ENCODE peak calls at places on chromosomes 12 and 14, in four cellular contexts. P is mesenchymal stem cell, G is IMR-90, C is neuronal stem cell. R is an unnamed sample.
A peak's percentile ranks its signal among the peaks of the same experiment; 100 is the strongest.

GRCh38 chr12:104339663-104340062 is 36.1 kb downstream of the EID3 start:
- DNase-seq in C (no peak), P (no peak), G (peak; percentile 54), R (no peak)

GRCh38 chr12:101743724-101744472 is 4.6 kb upstream of the SYCP3 start:
- DNase-seq in C (no peak), G (no peak), P (no peak), R (no peak)

GRCh38 chr12:102512523-102512922 is 32.2 kb upstream of the IGF1 start:
- DNase-seq in P (no peak), G (no peak), C (no peak), R (no peak)

GRCh38 chr12:121578230-121579189 is 2.3 kb downstream of the KDM2B start:
- DNase-seq in C (peak; percentile 64), P (peak; percentile 50), G (peak; percentile 21), R (no peak)

GRCh38 chr12:53935562-53936341 is 2.9 kb upstream of the HOXC13 start:
- DNase-seq in P (no peak), C (no peak), G (no peak), R (no peak)

GRCh38 chr14:94056579-94057308 is 24.3 kb downstream of the DDX24 start:
- DNase-seq in G (no peak), P (peak; percentile 30), C (no peak), R (no peak)

GRCh38 chr12:1793426-1794210 is 26.7 kb upstream of the LRTM2 start:
- DNase-seq in C (no peak), P (no peak), G (no peak), R (no peak)

GRCh38 chr12:102095677-102096263 is 24.1 kb downstream of the NUP37 start:
- DNase-seq in G (peak; percentile 61), P (peak; percentile 48), C (no peak), R (peak; percentile 44)

GRCh38 chr12:62854024-62854423 is 80.9 kb downstream of the PPM1H start:
- DNase-seq in G (no peak), P (no peak), C (no peak), R (no peak)

GRCh38 chr14:105445901-105446845 is 26.5 kb downstream of the MTA1 start:
- DNase-seq in C (no peak), P (no peak), G (no peak), R (no peak)

GRCh38 chr14:35347323-35348043 is 55.3 kb downstream of the PSMA6 start:
- DNase-seq in P (no peak), C (no peak), G (no peak), R (no peak)

GRCh38 chr14:76277586-76278130 is 98.3 kb upstream of the ESRRB start:
- DNase-seq in C (no peak), P (no peak), G (no peak), R (no peak)

GRCh38 chr12:116861331-116861730 is 19.9 kb downstream of the HRK start:
- DNase-seq in P (peak; percentile 56), G (peak; percentile 90), C (no peak), R (peak; percentile 66)

GRCh38 chr14:81478446-81478845 is 55.2 kb downstream of the SEL1L start:
- DNase-seq in C (no peak), P (no peak), G (no peak), R (no peak)

GRCh38 chr14:21070083-21070609 is at the start of gene ARHGEF40:
- DNase-seq in G (peak; percentile 33), P (peak; percentile 53), C (no peak), R (peak; percentile 69)

GRCh38 chr12:109927622-109928021 is 27.5 kb downstream of the TCHP start:
- DNase-seq in P (peak; percentile 57), C (no peak), G (peak; percentile 41), R (peak; percentile 72)

GRCh38 chr14:104877806-104878550 is 12.9 kb downstream of the CEP170B start:
- DNase-seq in P (no peak), C (no peak), G (no peak), R (no peak)

GRCh38 chr12:131860472-131861260 is 32.5 kb downstream of the MMP17 start:
- DNase-seq in G (peak; percentile 57), P (peak; percentile 94), C (peak; percentile 21), R (peak; percentile 96)

GRCh38 chr12:57734586-57734985 is 4.0 kb downstream of the AGAP2 start:
- DNase-seq in G (no peak), C (no peak), P (no peak), R (peak; percentile 33)

GRCh38 chr12:57737467-57738141 is 938 bp downstream of the AGAP2 start:
- DNase-seq in P (peak; percentile 41), G (peak; percentile 7), C (no peak), R (no peak)

GRCh38 chr12:57736743-57737466 is 1.6 kb downstream of the AGAP2 start:
- DNase-seq in G (no peak), P (no peak), C (no peak), R (no peak)

GRCh38 chr12:57735198-57735855 is 3.2 kb downstream of the AGAP2 start:
- DNase-seq in G (no peak), P (no peak), C (no peak), R (no peak)

DNA sequence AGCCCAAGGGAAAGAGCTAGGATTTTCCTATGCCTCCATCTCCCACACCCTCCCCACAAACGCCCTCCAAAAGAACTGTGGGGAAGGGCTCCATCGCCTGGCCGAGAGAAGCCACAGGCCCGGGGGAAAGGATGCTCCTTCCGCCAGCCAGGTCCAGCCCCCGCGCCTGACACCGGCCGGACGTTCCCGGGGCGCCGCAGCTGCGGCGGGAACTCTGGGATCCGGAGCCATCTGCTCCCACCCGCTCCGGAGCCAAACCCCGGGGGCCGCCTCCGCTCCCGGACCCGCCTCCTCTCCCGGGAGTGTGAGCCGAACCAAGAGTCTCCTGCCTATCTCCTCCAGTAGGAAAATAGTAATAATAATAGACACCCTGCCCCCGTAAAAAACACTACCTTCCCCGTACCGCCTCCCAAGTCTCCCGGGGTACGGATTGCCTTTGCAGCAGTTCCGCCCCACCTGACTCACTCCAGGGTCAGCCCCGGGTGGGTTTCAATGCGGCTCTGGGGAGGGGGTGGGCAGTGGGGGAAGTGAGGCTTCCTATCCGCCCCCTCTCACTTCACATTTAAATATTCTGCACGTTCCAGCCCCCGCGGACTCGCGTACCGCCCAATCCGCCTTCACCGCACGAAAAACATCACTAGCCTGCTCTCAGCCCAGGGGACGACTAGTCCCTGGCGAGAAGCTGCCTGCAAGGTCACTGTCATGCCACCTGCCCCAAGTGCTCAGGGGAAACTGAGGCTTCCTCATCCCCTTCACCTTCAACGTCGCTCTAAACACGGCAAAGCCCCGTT is 2.4 kb downstream of the AGAP2 start:
- DNase-seq in G (peak; percentile 37), P (peak; percentile 54), C (no peak), R (peak; percentile 31)
- H3K4me3 ChIP-seq in G (no peak overlapping the region), P (peak overlapping the region; percentile 44), C (peak overlapping the region; percentile 33), R (no peak overlapping the region)

DNA sequence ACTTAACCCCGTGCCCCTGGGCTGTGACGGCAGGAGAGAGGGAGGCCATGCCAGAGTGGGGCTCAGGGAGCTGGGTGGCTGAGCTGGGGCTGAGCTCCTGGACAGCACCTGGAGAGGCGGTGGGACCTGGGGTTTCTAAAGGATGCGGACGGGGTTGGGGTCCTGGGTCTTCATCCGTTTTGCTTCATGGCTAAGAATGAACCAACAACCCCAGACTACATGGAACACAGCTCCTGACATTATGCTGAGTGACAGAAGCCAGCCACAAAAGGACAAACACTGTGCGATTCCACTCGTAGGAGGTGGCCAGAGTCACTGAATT is 60.6 kb downstream of the NCOR2 start:
- DNase-seq in P (no peak), C (no peak), G (no peak), R (no peak)
- H3K79me1 ChIP-seq in P (no peaks in the 10 kb centered on the region), C (peaks cover 36% of the 10 kb centered on the region), G (peaks cover 98% of the 10 kb centered on the region), R (peaks cover 12% of the 10 kb centered on the region)

DNA sequence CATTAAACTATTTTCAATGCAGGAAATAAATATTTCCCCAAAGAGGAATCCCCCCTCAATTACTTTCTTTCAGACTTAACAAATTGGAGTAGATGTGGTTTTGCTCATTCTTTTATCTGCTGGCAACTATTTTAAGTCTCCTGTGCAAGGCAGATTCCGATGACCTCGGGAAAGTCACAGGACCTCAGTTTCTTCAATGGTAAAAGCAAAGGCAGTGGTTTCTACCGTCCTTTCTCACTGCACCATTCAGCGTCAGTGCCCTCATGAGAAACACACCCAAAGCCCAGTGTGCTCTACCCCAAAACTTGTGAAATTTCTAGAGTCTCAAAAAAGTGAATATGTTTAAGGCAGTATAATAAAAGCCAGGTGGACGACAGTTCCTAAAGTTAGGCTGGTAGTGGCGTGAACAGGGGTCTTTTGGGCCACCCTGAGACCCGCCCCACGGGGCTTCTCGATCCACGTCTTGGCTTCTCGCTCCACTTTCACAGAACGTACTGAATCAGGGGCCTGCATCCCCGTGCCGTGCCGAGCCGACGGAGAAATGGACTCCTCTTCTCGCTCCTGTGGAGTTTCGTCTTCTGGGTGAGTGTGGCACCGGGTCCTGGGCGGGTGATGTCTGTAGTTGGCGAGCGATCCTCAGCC is 1.3 kb upstream of the ARHGAP5 start:
- DNase-seq in P (peak; percentile 50), G (peak; percentile 2), C (peak; percentile 20), R (peak; percentile 21)
- H4K91ac ChIP-seq in P (peak overlapping the region; percentile 75), G (peak overlapping the region; percentile 70), C (no peak overlapping the region), R (peak overlapping the region; percentile 57)

GRCh38 chr14:22427771-22428228 is 161.2 kb downstream of the DAD1 start:
- DNase-seq in P (peak; percentile 93), G (peak; percentile 57), C (no peak), R (peak; percentile 41)
- H3K4me3 ChIP-seq in P (peak overlapping the region; percentile 39), G (no peak overlapping the region), C (peak overlapping the region; percentile 35), R (no peak overlapping the region)

GRCh38 chr14:103019236-103019635 is 38.1 kb downstream of the CDC42BPB start:
- DNase-seq in G (no peak), C (no peak), P (no peak), R (no peak)
- H3K79me1 ChIP-seq in G (peaks cover 87% of the 10 kb centered on the region), C (peaks cover 6% of the 10 kb centered on the region), P (peaks cover 3% of the 10 kb centered on the region), R (no peaks in the 10 kb centered on the region)

GRCh38 chr14:24215495-24216344 is at the start of gene MDP1:
- DNase-seq in P (peak; percentile 88), G (peak; percentile 83), C (peak; percentile 77), R (peak; percentile 91)
- H4K91ac ChIP-seq in P (peak within 1 kb of the TSS; percentile 8), G (peak within 1 kb of the TSS; percentile 94), C (no peak within 1 kb of the TSS), R (peak within 1 kb of the TSS; percentile 73)

DNA sequence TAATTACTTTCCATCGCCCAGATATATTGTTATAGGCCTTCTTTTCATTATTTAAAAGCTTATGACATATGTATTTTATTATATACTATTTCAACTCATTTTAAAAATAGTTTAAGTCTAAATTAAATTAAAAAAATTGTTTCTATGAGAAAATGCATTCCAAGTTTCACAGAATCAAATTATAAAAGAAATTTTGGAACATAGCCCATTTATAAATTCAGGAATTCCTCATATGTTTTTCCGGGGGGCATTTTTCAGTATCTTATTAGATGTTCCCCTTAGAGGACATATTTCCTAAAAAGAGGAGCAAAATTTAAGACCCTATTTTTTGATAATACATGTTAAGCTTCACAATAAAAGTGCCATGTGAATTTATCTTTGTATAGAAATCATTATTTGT is 119.9 kb upstream of the ATP2B1 start:
- DNase-seq in C (no peak), G (no peak), P (no peak), R (no peak)
- H3K4me3 ChIP-seq in C (no peak overlapping the region), G (no peak overlapping the region), P (no peak overlapping the region), R (no peak overlapping the region)

DNA sequence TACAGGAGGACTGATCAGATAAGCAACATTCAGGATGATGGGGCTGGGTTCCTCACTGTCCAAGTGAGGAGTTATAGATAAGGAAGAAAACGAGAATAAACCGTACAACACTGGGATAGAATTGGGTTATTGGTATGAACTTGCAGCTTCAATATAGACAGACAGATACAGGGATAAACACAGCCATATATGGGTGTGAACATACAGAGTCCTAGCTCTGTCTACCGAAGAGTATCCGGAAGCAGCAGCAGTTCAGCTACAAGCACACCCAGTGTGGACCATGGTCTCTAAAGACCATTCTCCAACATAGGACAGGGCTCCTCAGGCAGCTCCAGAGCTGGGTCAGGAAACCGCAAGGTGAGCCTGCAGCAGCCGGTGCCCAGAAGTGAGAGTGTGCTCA is 40.8 kb downstream of the CDC42BPB start:
- DNase-seq in P (no peak), C (no peak), G (no peak), R (no peak)
- H3K79me1 ChIP-seq in P (peaks cover 3% of the 10 kb centered on the region), C (peaks cover 4% of the 10 kb centered on the region), G (peaks cover 91% of the 10 kb centered on the region), R (no peaks in the 10 kb centered on the region)